ENCODE peak calls at places on chromosome 12, in seven cellular contexts. G is uterus; O is tibial artery; Y is IMR-90; F is CD4-positive, alpha-beta memory T cell; H is colonic mucosa; B is CD8-positive, alpha-beta memory T cell. V is an unnamed sample. For H3K27me3 and H3K4me1, the result is how much of the 10 kb centered on the place peaks cover.

GRCh38 chr12:105744659-105745058 is 394.1 kb downstream of the NUAK1 start:
- DNase-seq in G (no peak), O (no peak), Y (no peak), F (no peak), H (no peak), B (no peak), V (no peak)

GRCh38 chr12:59736786-59737185 is 141.0 kb downstream of the SLC16A7 start:
- DNase-seq in G (no peak), O (no peak), Y (peak), F (no peak), H (no peak), B (no peak), V (no peak)

GRCh38 chr12:121932914-121933521 is 14.6 kb downstream of the CFAP251 start:
- DNase-seq in G (no peak), O (no peak), Y (no peak), F (no peak), H (no peak), B (no peak), V (no peak)

GRCh38 chr12:52344111-52344510 is 22.9 kb upstream of the KRT83 start:
- DNase-seq in G (no peak), O (no peak), Y (no peak), F (no peak), H (no peak), B (no peak), V (no peak)

GRCh38 chr12:88946377-88946997 is 366.2 kb upstream of the KITLG start:
- DNase-seq in G (no peak), O (peak), Y (peak), F (no peak), H (no peak), B (no peak), V (no peak)

GRCh38 chr12:103175625-103176024 is 218.2 kb downstream of the ASCL1 start:
- DNase-seq in G (no peak), O (no peak), Y (no peak), F (no peak), H (no peak), B (no peak), V (no peak)

GRCh38 chr12:132524405-132524804 is 34.5 kb downstream of the FBRSL1 start:
- DNase-seq in G (no peak), O (no peak), Y (peak), F (no peak), H (no peak), B (no peak), V (no peak)

GRCh38 chr12:105431537-105431936 is 101.0 kb downstream of the C12orf75 start:
- DNase-seq in G (no peak), O (no peak), Y (no peak), F (no peak), H (no peak), B (no peak), V (no peak)

GRCh38 chr12:11906284-11906935 is 164.3 kb upstream of the BCL2L14 start:
- DNase-seq in G (no peak), O (no peak), Y (peak), F (no peak), H (no peak), B (no peak), V (peak)

GRCh38 chr12:88617352-88617751 is 37.1 kb upstream of the KITLG start:
- DNase-seq in G (no peak), O (no peak), Y (no peak), F (no peak), H (no peak), B (no peak), V (no peak)

GRCh38 chr12:15712160-15712559 is 77.0 kb downstream of the EPS8 start:
- DNase-seq in G (no peak), O (no peak), Y (no peak), F (no peak), H (no peak), B (no peak), V (no peak)

GRCh38 chr12:66984962-66985361 is 284.2 kb upstream of the CAND1 start:
- DNase-seq in G (no peak), O (no peak), Y (no peak), F (no peak), H (no peak), B (no peak), V (no peak)

GRCh38 chr12:34303091-34303870 is 281.0 kb downstream of the ALG10 start:
- DNase-seq in G (no peak), O (no peak), Y (no peak), F (no peak), H (no peak), B (no peak), V (no peak)

GRCh38 chr12:89825591-89826449 is 117.2 kb upstream of the ATP2B1 start:
- DNase-seq in G (no peak), O (no peak), Y (peak), F (no peak), H (no peak), B (no peak), V (peak)

GRCh38 chr12:4011597-4011996 is 138.4 kb upstream of the PARP11 start:
- DNase-seq in G (no peak), O (no peak), Y (no peak), F (no peak), H (no peak), B (no peak), V (no peak)

GRCh38 chr12:121811434-121812319 is 7.9 kb downstream of the SETD1B start:
- DNase-seq in G (peak), O (no peak), Y (peak), F (peak), H (peak), B (peak), V (peak)

GRCh38 chr12:3905664-3906063 is 32.5 kb upstream of the PARP11 start:
- DNase-seq in G (no peak), O (no peak), Y (no peak), F (no peak), H (no peak), B (no peak), V (no peak)

GRCh38 chr12:52171950-52172512 is 19.8 kb downstream of the KRT80 start:
- DNase-seq in G (no peak), O (no peak), Y (peak), F (no peak), H (peak), B (no peak), V (no peak)

GRCh38 chr12:14567311-14568195 is at the start of gene PLBD1:
- DNase-seq in G (peak), O (peak), Y (no peak), F (no peak), H (peak), B (no peak), V (no peak)

GRCh38 chr12:51449569-51450246 is 25.1 kb downstream of the SLC4A8 start:
- DNase-seq in G (no peak), O (no peak), Y (peak), F (no peak), H (no peak), B (no peak), V (no peak)

GRCh38 chr12:13980548-13981295 is 680 bp downstream of the GRIN2B start:
- DNase-seq in G (no peak), O (no peak), Y (no peak), F (no peak), H (no peak), B (no peak), V (no peak)

GRCh38 chr12:71955946-71956345 is 17.3 kb downstream of the TPH2 start:
- DNase-seq in G (no peak), O (no peak), Y (peak), F (no peak), H (no peak), B (no peak), V (no peak)

GRCh38 chr12:52873513-52873831 is 24.7 kb upstream of the KRT78 start:
- DNase-seq in G (no peak), O (no peak), Y (no peak), F (no peak), H (no peak), B (no peak), V (no peak)

GRCh38 chr12:22518067-22518719 is 26.1 kb downstream of the C2CD5 start:
- DNase-seq in G (no peak), O (no peak), Y (peak), F (no peak), H (peak), B (no peak), V (no peak)

GRCh38 chr12:114694436-114695304 is 10.7 kb upstream of the TBX3 start:
- DNase-seq in G (no peak), O (no peak), Y (no peak), F (no peak), H (no peak), B (no peak), V (no peak)

GRCh38 chr12:28010036-28010435 is 37.5 kb upstream of the PTHLH start:
- DNase-seq in G (no peak), O (no peak), Y (no peak), F (no peak), H (no peak), B (no peak), V (no peak)

GRCh38 chr12:52027085-52027843 is 20.5 kb downstream of the TAMALIN start:
- DNase-seq in G (no peak), O (no peak), Y (no peak), F (no peak), H (no peak), B (no peak), V (no peak)

GRCh38 chr12:29640589-29641345 is 143.0 kb downstream of the TMTC1 start:
- DNase-seq in G (peak), O (no peak), Y (peak), F (no peak), H (no peak), B (no peak), V (no peak)

GRCh38 chr12:104653730-104654328 is 197.1 kb downstream of the CHST11 start:
- DNase-seq in G (no peak), O (no peak), Y (no peak), F (peak), H (no peak), B (no peak), V (no peak)

GRCh38 chr12:96063046-96063445 is 27.7 kb upstream of the LTA4H start:
- DNase-seq in G (no peak), O (no peak), Y (peak), F (no peak), H (no peak), B (peak), V (peak)

GRCh38 chr12:46219892-46220655 is 48.8 kb downstream of the SLC38A1 start:
- DNase-seq in G (no peak), O (no peak), Y (peak), F (peak), H (no peak), B (peak), V (peak)

GRCh38 chr12:130097798-130098255 is 64.4 kb upstream of the FZD10 start:
- DNase-seq in G (no peak), O (no peak), Y (no peak), F (no peak), H (no peak), B (no peak), V (no peak)

GRCh38 chr12:15364221-15365170 is 42.2 kb downstream of the PTPRO start:
- DNase-seq in G (no peak), O (no peak), Y (no peak), F (no peak), H (no peak), B (no peak), V (no peak)

GRCh38 chr12:128784030-128784770 is 39.6 kb downstream of the SLC15A4 start:
- DNase-seq in G (peak), O (no peak), Y (peak), F (no peak), H (no peak), B (no peak), V (no peak)

GRCh38 chr12:125467363-125467762 is 402.1 kb downstream of the AACS start:
- DNase-seq in G (no peak), O (no peak), Y (no peak), F (no peak), H (no peak), B (no peak), V (no peak)

GRCh38 chr12:77974643-77975042 is 143.9 kb downstream of the NAV3 start:
- DNase-seq in G (no peak), O (no peak), Y (no peak), F (no peak), H (no peak), B (no peak), V (no peak)

GRCh38 chr12:57839996-57840395 is 6.5 kb downstream of the CTDSP2 start:
- DNase-seq in G (no peak), O (no peak), Y (no peak), F (no peak), H (no peak), B (no peak), V (peak)

GRCh38 chr12:57836442-57837375 is 9.8 kb downstream of the CTDSP2 start:
- DNase-seq in G (peak), O (peak), Y (peak), F (peak), H (peak), B (peak), V (no peak)

GRCh38 chr12:57837779-57838562 is 8.6 kb downstream of the CTDSP2 start:
- DNase-seq in G (no peak), O (peak), Y (peak), F (no peak), H (no peak), B (no peak), V (no peak)

GRCh38 chr12:57840701-57841100 is 5.8 kb downstream of the CTDSP2 start:
- DNase-seq in G (no peak), O (no peak), Y (peak), F (no peak), H (peak), B (no peak), V (peak)

DNA sequence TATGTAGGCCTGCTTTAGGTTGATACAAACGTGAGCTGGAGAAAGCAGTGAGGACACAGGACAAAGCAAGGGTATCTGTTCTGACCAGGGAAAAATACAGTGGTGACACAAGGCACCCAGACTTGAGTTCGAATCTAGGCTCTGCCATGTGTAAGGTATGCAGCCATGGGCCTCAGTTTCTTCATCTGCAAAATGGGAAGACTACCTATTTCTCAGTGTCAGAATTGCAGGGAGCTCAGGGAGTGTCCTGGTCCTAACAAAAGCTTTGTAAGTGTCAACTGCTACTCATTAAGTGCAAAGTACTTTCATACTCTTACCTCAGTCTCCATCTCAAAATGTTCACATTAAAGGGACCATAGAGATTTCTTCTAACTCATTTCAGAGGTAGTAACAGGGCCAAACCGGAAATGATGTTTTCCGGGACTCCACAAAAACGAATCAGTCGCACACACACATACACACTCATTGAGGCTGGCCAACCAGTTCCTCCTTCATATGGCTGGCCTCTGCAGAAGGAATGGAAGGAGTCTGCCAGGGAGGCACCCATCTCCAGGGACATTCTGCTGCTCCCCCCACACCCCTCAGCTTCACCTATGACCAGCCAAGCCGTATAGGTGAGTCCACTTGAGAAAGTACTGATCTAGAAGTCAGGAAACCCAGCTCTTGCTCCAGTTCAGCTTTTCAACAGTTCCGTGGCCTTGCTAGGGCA is 7.8 kb downstream of the CTDSP2 start:
- DNase-seq in G (no peak), O (no peak), Y (peak), F (peak), H (no peak), B (no peak), V (peak)
- H3K4me3 ChIP-seq in G (no peak), O (no peak), Y (no peak), F (no peak), H (no peak), B (peak), V (no peak)

GRCh38 chr12:54272214-54272613 is 7.7 kb downstream of the CBX5 start:
- DNase-seq in G (no peak), O (no peak), Y (no peak), F (no peak), H (no peak), B (no peak), V (no peak)
- H3K27me3 ChIP-seq in G (under half), O (under half), Y (under half), F (under half), H (under half), B (under half), V (under half)

GRCh38 chr12:124393831-124394230 is 98.9 kb downstream of the RFLNA start:
- DNase-seq in G (no peak), O (no peak), Y (no peak), F (no peak), H (no peak), B (no peak), V (no peak)
- H3K4me1 ChIP-seq in G (under half), O (half or more), Y (under half), F (under half), H (under half), B (under half), V (half or more)

DNA sequence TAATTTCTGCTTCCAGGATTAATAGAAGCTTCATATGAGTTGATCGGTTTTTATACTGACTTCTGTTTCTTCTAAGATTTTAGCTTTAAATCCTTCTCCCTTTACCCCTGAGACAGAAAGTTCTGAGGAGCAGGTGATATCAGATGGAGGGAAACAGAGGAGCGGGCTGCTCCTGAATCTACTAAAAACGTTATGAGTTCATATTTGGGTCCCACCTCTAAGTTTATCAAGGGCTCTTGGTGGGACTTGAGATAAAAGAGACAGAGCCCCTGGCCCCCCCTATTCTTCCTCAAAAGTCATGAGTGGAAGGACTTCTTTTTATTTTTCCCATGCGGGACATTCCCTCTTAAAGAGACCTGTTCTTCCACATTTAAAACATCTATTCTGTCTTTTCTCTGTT is 23.8 kb downstream of the CLEC2A start:
- DNase-seq in G (no peak), O (no peak), Y (no peak), F (no peak), H (no peak), B (no peak), V (no peak)
- H3K4me3 ChIP-seq in G (no peak), O (no peak), Y (no peak), F (no peak), H (no peak), B (no peak), V (no peak)

GRCh38 chr12:48285751-48286650 is 64.7 kb downstream of the ZNF641 start:
- DNase-seq in G (no peak), O (no peak), Y (no peak), F (peak), H (no peak), B (peak), V (peak)

GRCh38 chr12:48291511-48291910 is 59.2 kb downstream of the ZNF641 start:
- DNase-seq in G (no peak), O (no peak), Y (no peak), F (no peak), H (no peak), B (no peak), V (no peak)

GRCh38 chr12:48288387-48289268 is 62.1 kb downstream of the ZNF641 start:
- DNase-seq in G (no peak), O (no peak), Y (no peak), F (no peak), H (no peak), B (no peak), V (peak)

GRCh38 chr12:48281811-48282210 is 68.9 kb downstream of the ZNF641 start:
- DNase-seq in G (no peak), O (no peak), Y (no peak), F (no peak), H (no peak), B (no peak), V (peak)

GRCh38 chr12:48286665-48287064 is 64.1 kb downstream of the ZNF641 start:
- DNase-seq in G (no peak), O (no peak), Y (no peak), F (no peak), H (no peak), B (no peak), V (peak)
- H3K27me3 ChIP-seq in G (under half), O (under half), Y (under half), F (under half), H (under half), B (under half), V (under half)

DNA sequence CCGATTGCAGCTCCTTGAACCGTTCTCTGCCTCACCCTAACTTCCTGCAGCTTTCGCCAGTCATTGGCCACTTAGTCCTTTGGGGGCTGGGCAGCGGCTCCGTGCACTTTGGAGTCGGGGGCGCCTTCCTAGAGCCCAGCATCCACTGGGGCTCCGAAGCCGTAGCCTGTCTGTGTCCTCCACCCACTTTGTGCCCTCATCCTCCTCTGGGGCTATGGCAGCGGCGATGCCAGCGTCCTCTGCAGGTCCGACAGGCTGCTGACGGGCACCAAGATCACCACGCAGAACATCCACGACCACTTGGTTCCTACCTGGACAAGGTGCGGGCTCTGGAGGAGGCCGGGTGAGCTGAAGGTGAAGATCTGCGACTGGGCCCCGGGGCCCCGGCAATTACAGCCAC is 11.8 kb upstream of the A2M start:
- DNase-seq in G (no peak), O (no peak), Y (no peak), F (no peak), H (no peak), B (no peak), V (no peak)
- H3K4me1 ChIP-seq in G (under half), O (under half), Y (under half), F (under half), H (under half), B (under half), V (under half)

GRCh38 chr12:64819816-64820402 is 4.5 kb upstream of the TBC1D30 start:
- DNase-seq in G (no peak), O (no peak), Y (no peak), F (no peak), H (no peak), B (no peak), V (no peak)

GRCh38 chr12:64821116-64821630 is 3.3 kb upstream of the TBC1D30 start:
- DNase-seq in G (no peak), O (no peak), Y (no peak), F (no peak), H (no peak), B (no peak), V (no peak)

GRCh38 chr12:64824500-64825142 is at the start of gene TBC1D30:
- DNase-seq in G (no peak), O (no peak), Y (peak), F (no peak), H (no peak), B (no peak), V (no peak)

GRCh38 chr12:64824130-64824499 is 332 bp upstream of the TBC1D30 start:
- DNase-seq in G (no peak), O (no peak), Y (no peak), F (no peak), H (no peak), B (no peak), V (no peak)

GRCh38 chr12:64820593-64820992 is 3.9 kb upstream of the TBC1D30 start:
- DNase-seq in G (no peak), O (no peak), Y (no peak), F (no peak), H (no peak), B (no peak), V (no peak)
- H3K4me3 ChIP-seq in G (no peak), O (no peak), Y (no peak), F (no peak), H (no peak), B (no peak), V (no peak)